ENCODE peak calls at places on chromosomes 1 and 21, in five cellular contexts. One of them, this sample, is unnamed.

GRCh38 chr1:47684518-47684917 is 246.7 kb downstream of the FOXD2 start:
- DNase-seq in GM12865: no peak
- DNase-seq in nephron progenitor cell: no peak
- DNase-seq in progenitor cell of endocrine pancreas: no peak
- DNase-seq in psoas muscle: no peak
- DNase-seq in this sample: no peak

GRCh38 chr1:89287182-89288050 is 14.8 kb upstream of the GBP5 start:
- DNase-seq in psoas muscle: no peak
- DNase-seq in progenitor cell of endocrine pancreas: no peak
- DNase-seq in GM12865: no peak
- DNase-seq in nephron progenitor cell: no peak
- DNase-seq in this sample: no peak

GRCh38 chr1:17255336-17255735 is 6.4 kb downstream of the PADI3 start:
- DNase-seq in nephron progenitor cell: no peak
- DNase-seq in psoas muscle: no peak
- DNase-seq in GM12865: no peak
- DNase-seq in progenitor cell of endocrine pancreas: no peak
- DNase-seq in this sample: no peak

GRCh38 chr1:86356247-86356646 is 39.9 kb downstream of the ODF2L start:
- DNase-seq in nephron progenitor cell: no peak
- DNase-seq in psoas muscle: no peak
- DNase-seq in GM12865: no peak
- DNase-seq in progenitor cell of endocrine pancreas: no peak
- DNase-seq in this sample: no peak

GRCh38 chr1:172002725-172003345 is 161.5 kb downstream of the DNM3 start:
- DNase-seq in psoas muscle: no peak
- DNase-seq in GM12865: peak; percentile 81
- DNase-seq in nephron progenitor cell: peak; percentile 15
- DNase-seq in progenitor cell of endocrine pancreas: no peak
- DNase-seq in this sample: no peak

GRCh38 chr21:18356801-18357200 is 46.8 kb downstream of the TMPRSS15 start:
- DNase-seq in GM12865: no peak
- DNase-seq in nephron progenitor cell: no peak
- DNase-seq in psoas muscle: no peak
- DNase-seq in progenitor cell of endocrine pancreas: no peak
- DNase-seq in this sample: no peak

GRCh38 chr1:243890576-243890975 is 40.5 kb upstream of the AKT3 start:
- DNase-seq in nephron progenitor cell: no peak
- DNase-seq in GM12865: no peak
- DNase-seq in progenitor cell of endocrine pancreas: no peak
- DNase-seq in psoas muscle: no peak
- DNase-seq in this sample: no peak

GRCh38 chr1:89945852-89946476 is 48.9 kb upstream of the ZNF326 start:
- DNase-seq in GM12865: peak; percentile 85
- DNase-seq in psoas muscle: no peak
- DNase-seq in progenitor cell of endocrine pancreas: no peak
- DNase-seq in nephron progenitor cell: no peak
- DNase-seq in this sample: no peak

GRCh38 chr1:204837440-204838084 is 33.1 kb upstream of the NFASC start:
- DNase-seq in nephron progenitor cell: peak; percentile 91
- DNase-seq in psoas muscle: no peak
- DNase-seq in GM12865: peak; percentile 19
- DNase-seq in progenitor cell of endocrine pancreas: peak; percentile 74
- DNase-seq in this sample: no peak

GRCh38 chr1:55894521-55894920 is 679.4 kb upstream of the USP24 start:
- DNase-seq in progenitor cell of endocrine pancreas: no peak
- DNase-seq in nephron progenitor cell: no peak
- DNase-seq in GM12865: no peak
- DNase-seq in psoas muscle: no peak
- DNase-seq in this sample: no peak

GRCh38 chr1:234477373-234478151 is 1.4 kb downstream of the TARBP1 start:
- DNase-seq in GM12865: no peak
- DNase-seq in nephron progenitor cell: no peak
- DNase-seq in progenitor cell of endocrine pancreas: no peak
- DNase-seq in psoas muscle: no peak
- DNase-seq in this sample: no peak

GRCh38 chr1:92877081-92877711 is 45.4 kb downstream of the RPL5 start:
- DNase-seq in progenitor cell of endocrine pancreas: no peak
- DNase-seq in psoas muscle: no peak
- DNase-seq in nephron progenitor cell: no peak
- DNase-seq in GM12865: no peak
- DNase-seq in this sample: no peak

GRCh38 chr21:15874610-15875009 is 144.8 kb downstream of the USP25 start:
- DNase-seq in nephron progenitor cell: no peak
- DNase-seq in psoas muscle: no peak
- DNase-seq in GM12865: no peak
- DNase-seq in progenitor cell of endocrine pancreas: no peak
- DNase-seq in this sample: no peak

DNA sequence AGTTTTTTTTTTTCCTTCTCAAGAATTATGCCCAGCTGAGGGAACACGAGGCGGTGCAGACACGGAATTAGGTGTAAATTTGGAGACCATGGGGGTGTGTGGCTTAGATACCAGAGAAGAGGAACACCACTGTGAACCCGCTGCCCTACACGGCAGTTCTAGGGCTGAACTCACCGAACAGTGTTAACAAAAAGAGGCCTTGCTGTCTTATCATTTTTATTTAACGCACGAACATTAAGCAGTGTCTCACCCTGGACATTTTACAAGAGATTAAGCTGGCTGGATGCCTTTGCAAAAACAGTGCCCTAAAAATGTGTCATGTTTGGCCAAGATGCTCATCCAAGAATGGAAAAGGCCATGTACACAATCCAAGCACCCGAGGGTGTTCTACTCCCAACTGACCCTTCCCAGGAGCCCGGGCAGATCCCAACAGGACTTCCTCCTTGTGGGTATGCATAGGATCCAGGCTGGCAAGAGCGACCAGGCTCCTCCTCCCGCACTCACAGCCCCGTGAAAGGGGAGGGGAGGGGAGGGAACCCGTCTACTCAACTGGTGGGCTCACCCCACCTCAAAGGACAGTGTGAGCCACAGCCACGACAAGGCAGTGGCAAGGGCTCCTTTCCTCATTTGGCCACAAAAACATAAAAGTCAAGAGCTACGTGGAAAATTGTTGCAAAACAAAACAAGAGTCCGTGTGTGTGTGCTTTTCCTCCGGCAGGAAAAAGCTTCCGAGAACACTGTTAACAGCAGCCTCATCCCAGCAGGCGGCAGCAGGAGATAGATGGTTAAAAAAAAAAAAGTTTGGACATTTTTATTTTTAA is 20.3 kb downstream of the C2CD2 start:
- DNase-seq in GM12865: no peak
- DNase-seq in nephron progenitor cell: no peak
- DNase-seq in progenitor cell of endocrine pancreas: no peak
- DNase-seq in psoas muscle: no peak
- DNase-seq in this sample: no peak
- TF ChIP-seq CTCF in GM12865: no peak
- TF ChIP-seq CTCF in nephron progenitor cell: no peak
- TF ChIP-seq CTCF in progenitor cell of endocrine pancreas: no peak
- TF ChIP-seq CTCF in psoas muscle: no peak
- TF ChIP-seq CTCF in this sample: no peak

GRCh38 chr1:87449348-87449963 is 120.8 kb downstream of the LMO4 start:
- DNase-seq in psoas muscle: no peak
- DNase-seq in progenitor cell of endocrine pancreas: no peak
- DNase-seq in GM12865: peak; percentile 95
- DNase-seq in nephron progenitor cell: no peak
- DNase-seq in this sample: no peak

GRCh38 chr1:87451229-87451900 is 122.7 kb downstream of the LMO4 start:
- DNase-seq in psoas muscle: no peak
- DNase-seq in GM12865: no peak
- DNase-seq in nephron progenitor cell: no peak
- DNase-seq in progenitor cell of endocrine pancreas: no peak
- DNase-seq in this sample: no peak

GRCh38 chr1:87450136-87450535 is 121.5 kb downstream of the LMO4 start:
- DNase-seq in progenitor cell of endocrine pancreas: no peak
- DNase-seq in psoas muscle: no peak
- DNase-seq in GM12865: peak; percentile 7
- DNase-seq in nephron progenitor cell: no peak
- DNase-seq in this sample: no peak

GRCh38 chr1:87452648-87453047 is 124.0 kb downstream of the LMO4 start:
- DNase-seq in progenitor cell of endocrine pancreas: no peak
- DNase-seq in nephron progenitor cell: no peak
- DNase-seq in psoas muscle: no peak
- DNase-seq in GM12865: no peak
- DNase-seq in this sample: no peak

DNA sequence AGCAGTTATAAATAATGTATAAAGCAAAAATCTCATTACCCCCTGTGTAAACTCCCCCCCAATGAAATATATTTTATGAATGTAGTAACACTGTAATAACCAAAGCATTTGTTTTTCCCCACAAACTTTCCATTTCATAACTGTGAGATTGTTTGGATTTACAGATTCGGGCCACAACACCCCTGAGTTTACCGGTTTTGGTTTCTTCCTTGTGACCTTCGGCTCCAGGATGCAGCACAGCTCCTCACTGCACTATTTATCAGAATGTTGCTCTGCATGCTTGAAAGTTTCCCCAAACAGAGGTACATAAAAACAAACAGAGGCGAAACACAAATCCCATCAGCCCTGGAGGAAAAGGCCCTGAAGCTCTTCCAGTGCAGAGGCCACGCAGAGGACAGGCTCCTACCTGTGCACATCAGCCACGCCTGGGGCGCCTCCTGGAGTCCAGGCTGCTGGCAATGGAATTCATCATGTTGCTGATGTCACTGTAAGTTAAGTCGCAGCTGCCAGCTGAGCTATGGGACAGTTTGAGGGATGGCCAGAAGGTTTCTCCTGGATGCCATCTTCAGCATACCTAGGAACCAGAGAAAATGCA is 122.0 kb downstream of the LMO4 start:
- DNase-seq in GM12865: peak; percentile 81
- DNase-seq in psoas muscle: no peak
- DNase-seq in progenitor cell of endocrine pancreas: no peak
- DNase-seq in nephron progenitor cell: no peak
- DNase-seq in this sample: no peak
- TF ChIP-seq CTCF in GM12865: peak; percentile 45
- TF ChIP-seq CTCF in psoas muscle: no peak
- TF ChIP-seq CTCF in progenitor cell of endocrine pancreas: no peak
- TF ChIP-seq CTCF in nephron progenitor cell: no peak
- TF ChIP-seq CTCF in this sample: no peak

GRCh38 chr1:25431495-25432363 is 1.0 kb downstream of the MACO1 start:
- DNase-seq in nephron progenitor cell: no peak
- DNase-seq in GM12865: no peak
- DNase-seq in psoas muscle: peak; percentile 42
- DNase-seq in progenitor cell of endocrine pancreas: no peak
- DNase-seq in this sample: no peak
- TF ChIP-seq CTCF in nephron progenitor cell: no peak
- TF ChIP-seq CTCF in GM12865: no peak
- TF ChIP-seq CTCF in psoas muscle: no peak
- TF ChIP-seq CTCF in progenitor cell of endocrine pancreas: no peak
- TF ChIP-seq CTCF in this sample: no peak

GRCh38 chr1:2090216-2090890 is 40.1 kb downstream of the PRKCZ start:
- DNase-seq in nephron progenitor cell: no peak
- DNase-seq in psoas muscle: no peak
- DNase-seq in GM12865: no peak
- DNase-seq in progenitor cell of endocrine pancreas: no peak
- DNase-seq in this sample: no peak

GRCh38 chr1:2093055-2093454 is 42.8 kb downstream of the PRKCZ start:
- DNase-seq in GM12865: no peak
- DNase-seq in progenitor cell of endocrine pancreas: no peak
- DNase-seq in psoas muscle: no peak
- DNase-seq in nephron progenitor cell: no peak
- DNase-seq in this sample: no peak

GRCh38 chr1:2089051-2089450 is 38.8 kb downstream of the PRKCZ start:
- DNase-seq in progenitor cell of endocrine pancreas: no peak
- DNase-seq in GM12865: no peak
- DNase-seq in nephron progenitor cell: no peak
- DNase-seq in psoas muscle: no peak
- DNase-seq in this sample: no peak

GRCh38 chr1:2093636-2094035 is 43.4 kb downstream of the PRKCZ start:
- DNase-seq in GM12865: no peak
- DNase-seq in progenitor cell of endocrine pancreas: no peak
- DNase-seq in nephron progenitor cell: no peak
- DNase-seq in psoas muscle: no peak
- DNase-seq in this sample: no peak

DNA sequence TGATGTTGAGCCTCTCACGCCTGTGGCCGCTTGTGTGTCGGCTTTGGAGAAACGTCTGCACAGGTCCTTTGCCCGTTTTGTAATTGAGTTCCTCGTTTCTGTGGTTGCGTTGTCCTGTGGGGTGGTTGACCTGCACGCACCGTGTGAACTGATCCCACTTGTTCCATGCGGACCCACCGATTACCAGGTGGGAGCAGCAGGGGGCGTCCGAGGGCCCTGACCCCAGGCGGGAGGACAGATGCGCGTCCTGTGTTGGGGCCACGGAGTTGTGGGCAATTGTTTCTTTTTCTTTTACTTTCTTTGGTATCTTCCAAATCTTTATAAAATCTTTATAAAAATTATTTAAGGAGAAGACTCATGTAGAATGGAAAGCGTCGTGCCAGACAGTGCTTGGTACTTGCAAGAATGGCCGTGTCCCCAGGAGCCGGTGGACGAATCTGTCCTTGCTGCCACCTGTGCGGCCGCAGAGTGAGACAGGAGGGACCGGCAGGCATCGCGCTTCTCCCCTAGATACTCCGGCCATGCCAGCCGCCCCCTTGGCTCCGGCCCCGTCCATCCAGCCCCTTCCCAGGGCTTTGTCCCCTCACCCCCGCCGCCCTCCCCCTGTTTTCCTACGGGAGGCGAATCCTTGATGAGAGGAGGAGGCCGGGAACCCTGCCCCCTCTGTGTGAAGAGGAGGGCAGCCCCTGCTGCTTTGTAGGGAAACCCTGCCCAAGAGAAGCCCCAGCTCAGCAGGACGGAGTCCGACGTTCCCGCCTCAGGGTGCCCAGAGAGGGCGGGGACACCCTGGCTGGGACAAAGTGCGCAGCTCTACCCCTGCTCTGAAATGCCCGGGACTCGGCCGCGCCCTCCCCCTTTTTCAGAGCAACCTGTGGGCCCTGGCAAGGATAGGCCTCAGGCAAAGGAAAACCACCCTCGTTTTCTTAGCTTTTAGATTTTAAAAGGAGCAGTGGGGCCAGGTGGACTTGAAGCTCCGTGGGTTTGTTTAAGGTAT is 41.7 kb downstream of the PRKCZ start:
- DNase-seq in progenitor cell of endocrine pancreas: peak; percentile 25
- DNase-seq in GM12865: no peak
- DNase-seq in nephron progenitor cell: peak; percentile 80
- DNase-seq in psoas muscle: no peak
- DNase-seq in this sample: no peak
- TF ChIP-seq CTCF in progenitor cell of endocrine pancreas: peak; percentile 60
- TF ChIP-seq CTCF in GM12865: peak; percentile 18
- TF ChIP-seq CTCF in nephron progenitor cell: peak; percentile 69
- TF ChIP-seq CTCF in psoas muscle: peak; percentile 41
- TF ChIP-seq CTCF in this sample: peak; percentile 70

GRCh38 chr1:6688001-6688400 is 13.6 kb downstream of the DNAJC11 start:
- DNase-seq in psoas muscle: no peak
- DNase-seq in GM12865: no peak
- DNase-seq in nephron progenitor cell: no peak
- DNase-seq in progenitor cell of endocrine pancreas: no peak
- DNase-seq in this sample: no peak
- TF ChIP-seq CTCF in psoas muscle: no peak
- TF ChIP-seq CTCF in GM12865: no peak
- TF ChIP-seq CTCF in nephron progenitor cell: no peak
- TF ChIP-seq CTCF in progenitor cell of endocrine pancreas: no peak
- TF ChIP-seq CTCF in this sample: no peak

GRCh38 chr1:199279872-199280649 is 641.2 kb downstream of the PTPRC start:
- DNase-seq in GM12865: peak; percentile 70
- DNase-seq in nephron progenitor cell: no peak
- DNase-seq in progenitor cell of endocrine pancreas: no peak
- DNase-seq in psoas muscle: no peak
- DNase-seq in this sample: no peak
- TF ChIP-seq CTCF in GM12865: peak; percentile 12
- TF ChIP-seq CTCF in nephron progenitor cell: no peak
- TF ChIP-seq CTCF in progenitor cell of endocrine pancreas: no peak
- TF ChIP-seq CTCF in psoas muscle: no peak
- TF ChIP-seq CTCF in this sample: no peak

This sample was measured in D721Med.